ENCODE peak calls at places on chromosomes 5 and 9, in nine cellular contexts. V is cardiac muscle cell; C is uterus; K is tibial nerve; W is esophagus squamous epithelium; D is right lobe of liver; P is heart right ventricle; I is CD8-positive, alpha-beta T cell; R is transverse colon. M is an unnamed sample.

GRCh38 chr9:131468031-131468430 is 34.7 kb upstream of the POMT1 start:
- DNase-seq in V (no peak), C (no peak), K (no peak), W (no peak), D (peak; percentile 3), P (no peak), I (no peak), R (no peak), M (no peak)

GRCh38 chr9:98808411-98808815 is 943 bp downstream of the GALNT12 start:
- DNase-seq in V (no peak), C (no peak), K (no peak), W (no peak), D (no peak), P (no peak), I (no peak), R (peak; percentile 93), M (no peak)

GRCh38 chr9:98050351-98050750 is 6.2 kb upstream of the NANS start:
- DNase-seq in V (no peak), C (no peak), K (no peak), W (no peak), D (no peak), P (no peak), I (no peak), R (no peak), M (no peak)

GRCh38 chr9:129382281-129383004 is 204.4 kb upstream of the IER5L start:
- DNase-seq in V (peak; percentile 39), C (no peak), K (no peak), W (no peak), D (no peak), P (no peak), I (no peak), R (no peak), M (no peak)

GRCh38 chr5:94788527-94788926 is 170.1 kb downstream of the SLF1 start:
- DNase-seq in V (no peak), C (no peak), K (no peak), W (no peak), D (no peak), P (no peak), I (no peak), R (no peak), M (no peak)

GRCh38 chr5:61748651-61749050 is 416.6 kb downstream of the ZSWIM6 start:
- DNase-seq in V (no peak), C (no peak), K (no peak), W (no peak), D (no peak), P (no peak), I (no peak), R (no peak), M (no peak)

GRCh38 chr9:129398101-129398795 is 220.2 kb upstream of the IER5L start:
- DNase-seq in V (no peak), C (no peak), K (no peak), W (no peak), D (peak; percentile 24), P (no peak), I (no peak), R (no peak), M (no peak)

GRCh38 chr9:31347082-31347617 is 1037.3 kb upstream of the ACO1 start:
- DNase-seq in V (no peak), C (no peak), K (no peak), W (no peak), D (no peak), P (no peak), I (no peak), R (no peak), M (no peak)

GRCh38 chr9:114300846-114301797 is 21.8 kb upstream of the ORM1 start:
- DNase-seq in V (no peak), C (peak; percentile 10), K (no peak), W (no peak), D (no peak), P (no peak), I (no peak), R (peak; percentile 4), M (no peak)

GRCh38 chr5:142740903-142741302 is 29.3 kb upstream of the ARHGAP26 start:
- DNase-seq in V (no peak), C (peak; percentile 48), K (no peak), W (no peak), D (no peak), P (no peak), I (no peak), R (no peak), M (no peak)

GRCh38 chr5:61245486-61245885 is 83.2 kb upstream of the SMIM15 start:
- DNase-seq in V (no peak), C (no peak), K (no peak), W (no peak), D (no peak), P (no peak), I (no peak), R (peak; percentile 9), M (no peak)

GRCh38 chr5:122126711-122127385 is 2.5 kb upstream of the ZNF474 start:
- DNase-seq in V (peak; percentile 18), C (no peak), K (peak; percentile 22), W (no peak), D (no peak), P (no peak), I (no peak), R (no peak), M (no peak)

GRCh38 chr5:154734670-154735248 is 20.4 kb upstream of the LARP1 start:
- DNase-seq in V (no peak), C (no peak), K (no peak), W (no peak), D (no peak), P (no peak), I (no peak), R (no peak), M (no peak)

GRCh38 chr5:179919487-179920060 is 11.9 kb upstream of the TBC1D9B start:
- DNase-seq in V (no peak), C (no peak), K (no peak), W (no peak), D (no peak), P (no peak), I (no peak), R (no peak), M (no peak)

GRCh38 chr5:67437905-67438845 is 241.6 kb upstream of the CD180 start:
- DNase-seq in V (no peak), C (no peak), K (no peak), W (no peak), D (no peak), P (no peak), I (no peak), R (no peak), M (no peak)

GRCh38 chr5:362978-363765 is 41.7 kb downstream of the AHRR start:
- DNase-seq in V (no peak), C (no peak), K (no peak), W (no peak), D (peak; percentile 11), P (no peak), I (no peak), R (no peak), M (no peak)

GRCh38 chr9:134224827-134225154 is 60.4 kb upstream of the RNU6ATAC start:
- DNase-seq in V (no peak), C (no peak), K (no peak), W (no peak), D (peak; percentile 48), P (peak; percentile 8), I (no peak), R (no peak), M (no peak)

GRCh38 chr9:110626109-110626829 is 42.3 kb upstream of the MUSK start:
- DNase-seq in V (no peak), C (no peak), K (no peak), W (no peak), D (no peak), P (no peak), I (no peak), R (no peak), M (peak; percentile 30)

GRCh38 chr5:143646961-143647360 is 165.0 kb upstream of the HMHB1 start:
- DNase-seq in V (no peak), C (no peak), K (no peak), W (no peak), D (no peak), P (no peak), I (no peak), R (no peak), M (no peak)

GRCh38 chr5:6708814-6709213 is 4.4 kb upstream of the TENT4A start:
- DNase-seq in V (peak; percentile 33), C (no peak), K (no peak), W (no peak), D (no peak), P (peak; percentile 39), I (no peak), R (no peak), M (peak; percentile 48)
- H3K4me3 ChIP-seq in V (no peak overlapping the region), C (no peak overlapping the region), K (no peak overlapping the region), W (no peak overlapping the region), D (no peak overlapping the region), P (no peak overlapping the region), I (no peak overlapping the region), R (no peak overlapping the region), M (no peak overlapping the region)

GRCh38 chr5:16679863-16680262 is 63.1 kb upstream of the RETREG1 start:
- DNase-seq in V (no peak), C (no peak), K (no peak), W (no peak), D (no peak), P (no peak), I (no peak), R (no peak), M (no peak)
- TF ChIP-seq CTCF in V (no peak), C (no peak), K (no peak), W (no peak), D (no peak), P (no peak), I (no peak), R (no peak), M (no peak)

GRCh38 chr5:83058718-83059117 is 18.5 kb downstream of the TMEM167A start:
- DNase-seq in V (no peak), C (no peak), K (no peak), W (no peak), D (no peak), P (no peak), I (no peak), R (no peak), M (no peak)
- H3K36me3 ChIP-seq in V (peaks cover 4% of the 10 kb centered on the region), C (no peaks in the 10 kb centered on the region), K (peaks cover 21% of the 10 kb centered on the region), W (no peaks in the 10 kb centered on the region), D (no peaks in the 10 kb centered on the region), P (peaks cover 94% of the 10 kb centered on the region), I (peaks cover 5% of the 10 kb centered on the region), R (no peaks in the 10 kb centered on the region), M (no peaks in the 10 kb centered on the region)

GRCh38 chr9:127361561-127361960 is 35.4 kb upstream of the SLC2A8 start:
- DNase-seq in V (no peak), C (no peak), K (no peak), W (no peak), D (no peak), P (no peak), I (no peak), R (peak; percentile 38), M (no peak)
- H3K4me3 ChIP-seq in V (no peak overlapping the region), C (no peak overlapping the region), K (no peak overlapping the region), W (no peak overlapping the region), D (no peak overlapping the region), P (no peak overlapping the region), I (no peak overlapping the region), R (no peak overlapping the region), M (no peak overlapping the region)

GRCh38 chr5:56055287-56055686 is 60.5 kb upstream of the IL6ST start:
- DNase-seq in V (no peak), C (no peak), K (no peak), W (no peak), D (no peak), P (no peak), I (no peak), R (no peak), M (no peak)
- TF ChIP-seq CTCF in V (no peak), C (no peak), K (no peak), W (no peak), D (no peak), P (no peak), I (no peak), R (no peak), M (no peak)

M was measured in GM06990.